ENCODE peak calls at places on chromosomes 16 and 17, in nine cellular contexts. T, A, P, L, W, D, C, E and B are unnamed samples.

GRCh38 chr16:84788968-84789371 is 30.8 kb upstream of the CRISPLD2 start:
- DNase-seq in A (no peak), L (no peak), C (no peak), E (no peak), W (no peak), D (no peak), P (no peak), T (no peak), B (peak; percentile 69)

GRCh38 chr17:79095345-79096055 is 20.9 kb downstream of the ENGASE start:
- DNase-seq in C (no peak), W (no peak), L (peak; percentile 66), T (no peak), D (no peak), E (no peak), P (no peak), A (no peak), B (no peak)

GRCh38 chr17:69639096-69639495 is 224.6 kb downstream of the MAP2K6 start:
- DNase-seq in D (no peak), A (no peak), W (no peak), P (no peak), E (no peak), L (no peak), T (no peak), C (no peak), B (no peak)

GRCh38 chr16:83744521-83744981 is 63.2 kb upstream of the HSBP1 start:
- DNase-seq in T (no peak), C (no peak), D (no peak), E (no peak), W (peak; percentile 53), P (no peak), L (peak; percentile 74), A (peak; percentile 60), B (peak; percentile 81)

GRCh38 chr17:75619506-75620431 is 13.5 kb upstream of the SMIM5 start:
- DNase-seq in W (no peak), P (no peak), C (no peak), E (no peak), D (no peak), A (no peak), T (no peak), L (peak; percentile 65), B (no peak)

GRCh38 chr17:38798614-38799500 is 499 bp downstream of the PIP4K2B start:
- DNase-seq in E (peak; percentile 71), W (peak; percentile 48), C (peak; percentile 30), P (peak; percentile 16), A (peak; percentile 77), T (peak; percentile 4), L (peak; percentile 42), D (no peak), B (peak; percentile 91)

GRCh38 chr17:258906-259305 is 77.5 kb upstream of the DOC2B start:
- DNase-seq in L (no peak), E (peak; percentile 3), A (peak; percentile 28), T (no peak), D (no peak), C (no peak), W (no peak), P (no peak), B (peak; percentile 12)

GRCh38 chr16:28321700-28322411 is 29.5 kb downstream of the SBK1 start:
- DNase-seq in A (peak; percentile 53), P (no peak), C (no peak), T (no peak), D (no peak), W (peak; percentile 5), E (peak; percentile 72), L (peak; percentile 70), B (no peak)

GRCh38 chr17:58325289-58325726 is 3.3 kb downstream of the TSPOAP1 start:
- DNase-seq in C (no peak), E (no peak), A (peak; percentile 57), P (no peak), W (peak; percentile 83), T (no peak), L (no peak), D (peak; percentile 47), B (peak; percentile 82)

GRCh38 chr17:79930786-79931516 is 91.7 kb upstream of the CBX4 start:
- DNase-seq in C (no peak), A (no peak), W (no peak), T (no peak), P (no peak), E (no peak), D (no peak), L (no peak), B (no peak)

GRCh38 chr17:69404398-69404797 is 10.1 kb upstream of the MAP2K6 start:
- DNase-seq in D (no peak), E (no peak), L (no peak), P (no peak), C (no peak), A (no peak), T (no peak), W (no peak), B (no peak)

GRCh38 chr17:74212262-74212912 is 984 bp upstream of the TTYH2 start:
- DNase-seq in E (peak; percentile 60), C (no peak), P (no peak), W (no peak), A (no peak), L (no peak), D (no peak), T (no peak), B (peak; percentile 82)

GRCh38 chr16:1357906-1358566 is 6.3 kb downstream of the GNPTG start:
- DNase-seq in C (no peak), P (no peak), T (no peak), E (no peak), D (no peak), A (no peak), W (no peak), L (no peak), B (peak; percentile 69)

GRCh38 chr17:77801545-77802332 is 156.8 kb upstream of the TNRC6C start:
- DNase-seq in T (no peak), C (no peak), D (no peak), P (no peak), W (no peak), A (no peak), L (no peak), E (no peak), B (peak; percentile 10)

GRCh38 chr17:78269893-78270490 is 38.6 kb downstream of the TMEM235 start:
- DNase-seq in W (no peak), C (no peak), T (no peak), D (no peak), E (no peak), A (no peak), P (no peak), L (no peak), B (no peak)

GRCh38 chr17:21105081-21105480 is 21.7 kb upstream of the DHRS7B start:
- DNase-seq in C (no peak), P (no peak), E (no peak), W (no peak), L (no peak), T (no peak), D (no peak), A (no peak), B (no peak)

GRCh38 chr17:57281887-57282653 is 25.7 kb downstream of the MSI2 start:
- DNase-seq in W (no peak), C (no peak), E (no peak), D (no peak), T (no peak), P (no peak), A (no peak), L (no peak), B (no peak)

GRCh38 chr17:15883617-15884111 is 61.3 kb upstream of the ADORA2B start:
- DNase-seq in P (no peak), L (peak; percentile 50), E (no peak), C (no peak), A (no peak), T (no peak), W (peak; percentile 37), D (no peak), B (no peak)

GRCh38 chr17:27846042-27846655 is 45.8 kb upstream of the NOS2 start:
- DNase-seq in A (no peak), W (peak; percentile 24), L (no peak), T (no peak), D (no peak), E (peak; percentile 52), C (no peak), P (no peak), B (no peak)

GRCh38 chr16:12758031-12758669 is 45.5 kb downstream of the CPPED1 start:
- DNase-seq in P (no peak), D (no peak), T (no peak), C (no peak), E (no peak), L (no peak), A (no peak), W (no peak), B (no peak)

GRCh38 chr16:2043296-2043979 is 4.2 kb downstream of the NTHL1 start:
- DNase-seq in C (no peak), W (no peak), L (no peak), A (peak; percentile 86), E (no peak), P (no peak), T (no peak), D (no peak), B (no peak)

GRCh38 chr17:16106161-16106891 is 106.7 kb downstream of the TTC19 start:
- DNase-seq in W (no peak), L (no peak), A (no peak), C (no peak), D (no peak), P (no peak), T (no peak), E (no peak), B (no peak)

GRCh38 chr17:8873801-8874715 is 6.6 kb upstream of the PIK3R6 start:
- DNase-seq in C (no peak), D (no peak), T (no peak), L (no peak), W (no peak), P (no peak), E (no peak), A (no peak), B (no peak)

GRCh38 chr17:50139950-50140885 is 10.3 kb upstream of the SAMD14 start:
- DNase-seq in P (peak; percentile 31), A (peak; percentile 81), C (peak; percentile 40), E (peak; percentile 87), W (peak; percentile 67), L (peak; percentile 96), D (peak; percentile 19), T (peak; percentile 50), B (peak; percentile 95)

GRCh38 chr17:28916302-28916934 is 13.5 kb upstream of the DHRS13 start:
- DNase-seq in W (peak; percentile 50), D (peak; percentile 5), L (no peak), A (no peak), T (no peak), E (no peak), C (no peak), P (no peak), B (no peak)

GRCh38 chr16:68091604-68092261 is 6.6 kb downstream of the NFATC3 start:
- DNase-seq in A (no peak), D (peak; percentile 68), L (no peak), W (peak; percentile 11), C (no peak), P (no peak), T (no peak), E (no peak), B (no peak)

GRCh38 chr17:40526668-40527067 is 25.2 kb upstream of the TNS4 start:
- DNase-seq in L (no peak), E (peak; percentile 25), D (no peak), C (no peak), A (peak; percentile 70), T (no peak), P (no peak), W (no peak), B (peak; percentile 75)

GRCh38 chr17:3911271-3912053 is 4.8 kb downstream of the P2RX1 start:
- DNase-seq in W (no peak), P (peak; percentile 91), A (peak; percentile 87), E (peak; percentile 74), L (no peak), C (no peak), T (no peak), D (no peak), B (peak; percentile 95)

GRCh38 chr16:86664518-86665318 is 86.4 kb downstream of the FOXL1 start:
- DNase-seq in E (peak; percentile 60), L (peak; percentile 56), A (no peak), D (no peak), C (no peak), P (peak; percentile 47), W (no peak), T (no peak), B (no peak)

GRCh38 chr17:41974658-41975057 is 8.1 kb downstream of the CNP start:
- DNase-seq in P (no peak), E (no peak), T (no peak), L (no peak), A (peak; percentile 29), W (no peak), C (no peak), D (no peak), B (no peak)

GRCh38 chr17:31697838-31698237 is 161.2 kb downstream of the COPRS start:
- DNase-seq in C (no peak), W (no peak), A (no peak), D (no peak), P (no peak), T (no peak), E (no peak), L (no peak), B (no peak)